ENCODE peak calls at places on chromosomes 5 and 9, in ten cellular contexts. W is T-cell; Y is activated CD8-positive, alpha-beta memory T cell treated with anti-CD3 and anti-CD28 coated beads for 4 hours; H is neural progenitor cell; Z is GM12865; J is uterus; L is fibroblast of lung; F is stimulated activated CD4-positive, alpha-beta T cell treated with anti-CD3 and anti-CD28 coated beads, Interleukin-1b, Interleukin-23, amount 100 ng/mL, for 24 hours; U is ascending aorta; S is AG20443. I is an unnamed sample.

GRCh38 chr5:80573062-80573461 is 3.0 kb upstream of the ANKRD34B start:
- DNase-seq in Z (no peak), L (no peak), H (no peak), Y (no peak), U (no peak), J (no peak), W (no peak), S (no peak), F (no peak), I (no peak)

GRCh38 chr5:149759563-149759962 is 29.5 kb downstream of the PPARGC1B start:
- DNase-seq in F (no peak), U (no peak), L (no peak), W (no peak), H (no peak), J (no peak), S (no peak), Z (no peak), Y (no peak), I (no peak)

GRCh38 chr9:134509306-134509705 is 132.3 kb upstream of the COL5A1 start:
- DNase-seq in W (no peak), U (no peak), L (no peak), J (no peak), H (no peak), Y (no peak), S (no peak), Z (no peak), F (no peak), I (no peak)

GRCh38 chr9:121906074-121906520 is 187.0 kb downstream of the TTLL11 start:
- DNase-seq in H (no peak), Y (no peak), U (no peak), F (no peak), Z (no peak), L (no peak), S (peak), J (no peak), W (no peak), I (no peak)

GRCh38 chr9:125999504-125999881 is 252.3 kb downstream of the PBX3 start:
- DNase-seq in U (no peak), W (no peak), Z (no peak), J (no peak), L (no peak), H (no peak), S (no peak), Y (no peak), F (no peak), I (no peak)

GRCh38 chr5:759111-759741 is 25.3 kb downstream of the ZDHHC11B start:
- DNase-seq in Z (no peak), U (peak), H (peak), S (peak), Y (no peak), L (no peak), F (no peak), J (no peak), W (peak), I (peak)

GRCh38 chr9:13324988-13325387 is 45.5 kb upstream of the MPDZ start:
- DNase-seq in J (no peak), H (no peak), S (peak), Y (no peak), U (no peak), W (no peak), F (no peak), Z (no peak), L (peak), I (no peak)

GRCh38 chr5:1555011-1555807 is 31.4 kb upstream of the LPCAT1 start:
- DNase-seq in F (no peak), L (peak), U (no peak), J (no peak), Z (no peak), S (peak), W (no peak), H (no peak), Y (no peak), I (peak)

GRCh38 chr5:32990593-32991415 is 279.7 kb downstream of the NPR3 start:
- DNase-seq in W (no peak), U (no peak), Y (no peak), H (no peak), Z (no peak), S (no peak), J (no peak), F (no peak), L (no peak), I (no peak)

GRCh38 chr5:124706729-124707361 is 39.6 kb downstream of the ZNF608 start:
- DNase-seq in S (peak), H (no peak), F (no peak), Y (no peak), U (no peak), W (no peak), J (peak), Z (peak), L (peak), I (no peak)

GRCh38 chr9:129140397-129141065 is 29.3 kb downstream of the PTPA start:
- DNase-seq in J (peak), Z (peak), Y (no peak), L (peak), S (peak), H (peak), W (peak), U (no peak), F (no peak), I (no peak)

GRCh38 chr9:93059097-93059959 is 827 bp downstream of the SUSD3 start:
- DNase-seq in F (no peak), U (peak), W (no peak), L (no peak), S (no peak), Y (no peak), Z (peak), J (peak), H (no peak), I (no peak)

GRCh38 chr5:140647042-140647341 is 438 bp downstream of the NDUFA2 start:
- DNase-seq in L (peak), W (no peak), J (no peak), H (no peak), F (no peak), Y (no peak), S (no peak), U (peak), Z (no peak), I (no peak)

GRCh38 chr9:99011161-99011709 is 67.5 kb downstream of the COL15A1 start:
- DNase-seq in W (no peak), Y (no peak), J (no peak), F (no peak), Z (no peak), L (peak), H (peak), S (no peak), U (no peak), I (no peak)

GRCh38 chr5:149133795-149134777 is 7.2 kb upstream of the ABLIM3 start:
- DNase-seq in H (no peak), U (peak), F (no peak), Y (no peak), S (peak), L (peak), W (no peak), Z (no peak), J (peak), I (no peak)

GRCh38 chr9:89593776-89594427 is 10.9 kb upstream of the GADD45G start:
- DNase-seq in Z (peak), Y (peak), L (peak), U (no peak), H (peak), J (no peak), S (peak), W (peak), F (peak), I (peak)

GRCh38 chr5:167245871-167246270 is 1045.6 kb upstream of the WWC1 start:
- DNase-seq in L (no peak), J (no peak), F (no peak), W (no peak), H (peak), S (peak), Y (no peak), U (no peak), Z (no peak), I (no peak)

GRCh38 chr9:5838884-5839571 is 6.1 kb upstream of the ERMP1 start:
- DNase-seq in U (no peak), F (no peak), Y (no peak), S (peak), W (no peak), H (no peak), L (peak), J (no peak), Z (peak), I (no peak)

GRCh38 chr5:119435436-119436132 is 16.7 kb upstream of the HSD17B4 start:
- DNase-seq in F (peak), Z (peak), J (peak), S (peak), W (peak), U (peak), L (peak), Y (peak), H (peak), I (peak)

GRCh38 chr9:87112656-87113055 is 165.3 kb upstream of the GAS1 start:
- DNase-seq in S (peak), W (no peak), Z (no peak), F (no peak), H (no peak), U (no peak), J (no peak), Y (no peak), L (peak), I (no peak)

GRCh38 chr9:5644522-5644921 is 15.6 kb downstream of the RIC1 start:
- DNase-seq in L (no peak), J (no peak), U (no peak), W (no peak), H (no peak), S (no peak), Z (no peak), Y (no peak), F (no peak), I (no peak)

GRCh38 chr9:135693265-135693664 is 6.0 kb downstream of the SOHLH1 start:
- DNase-seq in L (no peak), J (no peak), H (no peak), Y (no peak), W (no peak), Z (no peak), F (no peak), S (no peak), U (no peak), I (no peak)

GRCh38 chr9:104836235-104836634 is 72.3 kb downstream of the NIPSNAP3B start:
- DNase-seq in Y (no peak), H (no peak), F (no peak), Z (no peak), W (no peak), L (peak), U (no peak), S (no peak), J (no peak), I (no peak)

GRCh38 chr9:8978334-8978733 is 1178.8 kb upstream of the DMAC1 start:
- DNase-seq in J (no peak), S (no peak), L (no peak), Z (no peak), H (no peak), F (no peak), W (no peak), U (no peak), Y (no peak), I (no peak)

GRCh38 chr9:91555132-91555531 is 131.5 kb upstream of the NFIL3 start:
- DNase-seq in J (no peak), L (peak), Y (no peak), W (no peak), H (no peak), S (no peak), F (no peak), Z (no peak), U (no peak), I (no peak)

GRCh38 chr5:57692582-57693487 is 210.2 kb upstream of the ACTBL2 start:
- DNase-seq in L (peak), F (no peak), W (no peak), H (peak), Z (peak), U (peak), J (peak), S (peak), Y (no peak), I (no peak)